ENCODE peak calls at places on chromosomes 6 and 20, in six cellular contexts. C is thoracic aorta, U is prostate gland, V is aorta, E is hepatocyte, P is heart right ventricle. D is an unnamed sample. For H3K27me3, the result is how much of the 10 kb centered on the place peaks cover.

GRCh38 chr6:100719883-100720682 is 161.0 kb downstream of the ASCC3 start:
- DNase-seq in P (no peak), E (peak), V (no peak), U (no peak), C (no peak), D (peak)

GRCh38 chr6:5050009-5050408 is 35.1 kb upstream of the PPP1R3G start:
- DNase-seq in C (no peak), E (no peak), U (no peak), V (no peak), P (no peak), D (no peak)

GRCh38 chr6:149094156-149094555 is 223.4 kb upstream of the TAB2 start:
- DNase-seq in E (no peak), C (no peak), P (no peak), U (no peak), V (no peak), D (peak)

GRCh38 chr6:11229267-11230043 is 3.0 kb downstream of the NEDD9 start:
- DNase-seq in P (no peak), E (peak), V (peak), C (no peak), U (peak), D (no peak)

GRCh38 chr6:52543262-52543661 is 33.6 kb downstream of the TRAM2 start:
- DNase-seq in P (no peak), C (no peak), V (no peak), E (no peak), U (no peak), D (no peak)

GRCh38 chr6:127547215-127547614 is 28.1 kb upstream of the MTCL3 start:
- DNase-seq in C (no peak), E (peak), U (no peak), V (no peak), P (no peak), D (peak)

GRCh38 chr6:63272397-63272796 is 47.4 kb downstream of the LGSN start:
- DNase-seq in U (no peak), E (peak), V (no peak), P (no peak), C (no peak), D (peak)

GRCh38 chr6:112202639-112203341 is 51.6 kb downstream of the LAMA4 start:
- DNase-seq in V (no peak), U (no peak), P (no peak), E (no peak), C (no peak), D (peak)

GRCh38 chr6:90186637-90187361 is 109.8 kb downstream of the BACH2 start:
- DNase-seq in E (no peak), C (no peak), U (no peak), V (no peak), P (no peak), D (no peak)

GRCh38 chr6:13362432-13362831 is 34.1 kb upstream of the TBC1D7 start:
- DNase-seq in E (no peak), C (no peak), U (no peak), P (no peak), V (no peak), D (no peak)

GRCh38 chr6:118867181-118867580 is 26.8 kb upstream of the ASF1A start:
- DNase-seq in C (no peak), V (no peak), U (no peak), E (no peak), P (no peak), D (no peak)

GRCh38 chr20:62501801-62502495 is 26.2 kb upstream of the GATA5 start:
- DNase-seq in C (no peak), V (peak), E (peak), P (no peak), U (no peak), D (peak)

GRCh38 chr6:129369737-129370136 is 340.2 kb downstream of the ARHGAP18 start:
- DNase-seq in P (no peak), U (no peak), E (no peak), C (no peak), V (no peak), D (no peak)

GRCh38 chr20:46139908-46140482 is 21.9 kb downstream of the CD40 start:
- DNase-seq in V (no peak), C (no peak), E (no peak), U (peak), P (no peak), D (no peak)

GRCh38 chr6:89413006-89413400 is 930 bp upstream of the RRAGD start:
- DNase-seq in C (no peak), U (peak), P (no peak), V (no peak), E (no peak), D (no peak)

GRCh38 chr6:36547646-36548400 is 544 bp upstream of the STK38 start:
- DNase-seq in V (no peak), E (no peak), P (no peak), C (no peak), U (no peak), D (no peak)
- H3K4me3 ChIP-seq in V (no peak), E (no peak), P (peak), C (peak), U (peak), D (peak)

DNA sequence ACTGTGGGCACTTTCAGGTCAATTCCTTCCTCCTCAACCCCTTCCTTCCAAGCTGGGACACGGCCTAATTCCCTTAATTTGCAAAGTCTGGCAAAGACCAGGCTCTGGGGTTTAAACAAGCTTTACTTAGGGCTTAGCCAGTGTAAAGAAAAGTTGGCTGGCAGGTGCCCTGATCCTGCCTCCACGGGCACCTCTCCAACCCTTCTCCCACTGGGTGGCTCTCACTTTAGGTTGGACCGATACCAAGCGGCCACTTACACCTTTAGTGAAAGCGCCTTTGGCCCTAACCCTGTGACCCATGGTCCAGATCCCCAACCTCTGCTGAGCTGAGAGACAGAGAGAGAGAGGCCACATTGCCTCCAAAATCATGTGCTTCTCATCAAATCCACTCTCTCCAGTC is 13.7 kb upstream of the MLN start:
- DNase-seq in C (no peak), E (no peak), U (no peak), V (no peak), P (no peak), D (no peak)
- H3K27me3 ChIP-seq in C (under half), E (under half), U (under half), V (under half), P (under half), D (half or more)

GRCh38 chr20:40809361-40809760 is 120.3 kb upstream of the MAFB start:
- DNase-seq in C (no peak), V (no peak), P (no peak), E (no peak), U (no peak), D (no peak)

GRCh38 chr20:40811660-40812414 is 122.8 kb upstream of the MAFB start:
- DNase-seq in U (no peak), P (no peak), E (no peak), V (no peak), C (no peak), D (no peak)

GRCh38 chr20:40810336-40810735 is 121.3 kb upstream of the MAFB start:
- DNase-seq in U (no peak), C (no peak), V (no peak), E (no peak), P (no peak), D (no peak)

GRCh38 chr20:40812415-40813212 is 123.6 kb upstream of the MAFB start:
- DNase-seq in E (no peak), C (no peak), V (no peak), U (no peak), P (no peak), D (no peak)

GRCh38 chr20:40811004-40811403 is 122.0 kb upstream of the MAFB start:
- DNase-seq in U (no peak), C (no peak), P (no peak), V (no peak), E (no peak), D (no peak)
- H3K4me3 ChIP-seq in U (no peak), C (no peak), P (no peak), V (no peak), E (no peak), D (no peak)

GRCh38 chr20:38601216-38602184 is at the start of gene ARHGAP40:
- DNase-seq in V (no peak), P (no peak), E (peak), C (no peak), U (peak), D (no peak)
- H3K27me3 ChIP-seq in V (under half), P (half or more), E (under half), C (under half), U (under half), D (half or more)

DNA sequence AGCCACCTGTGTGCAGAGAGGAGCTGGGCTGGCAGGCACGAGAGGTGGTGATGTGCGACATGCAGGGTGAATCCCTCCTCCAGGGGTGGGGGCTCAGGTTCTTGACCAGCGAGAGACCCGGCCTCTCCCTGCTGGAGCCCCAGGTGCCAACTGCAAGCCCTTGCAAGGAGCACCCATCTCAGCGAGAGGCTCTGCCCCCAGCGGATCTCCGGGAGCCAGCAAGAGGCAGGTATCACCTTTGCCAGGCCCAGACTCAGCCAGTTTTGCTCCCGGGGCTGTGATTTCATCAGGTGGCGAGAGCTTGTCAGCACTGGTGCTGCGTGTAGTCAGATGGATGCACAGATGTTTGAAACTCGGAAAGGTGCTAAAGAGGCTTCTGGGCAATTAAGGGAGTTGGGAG is 87.7 kb downstream of the TFAP2C start:
- DNase-seq in V (no peak), C (no peak), U (no peak), P (no peak), E (no peak), D (no peak)
- H3K4me3 ChIP-seq in V (no peak), C (no peak), U (no peak), P (no peak), E (no peak), D (no peak)

GRCh38 chr20:59602546-59603080 is 1.7 kb upstream of the PHACTR3 start:
- DNase-seq in P (no peak), E (no peak), C (no peak), V (no peak), U (no peak), D (no peak)

GRCh38 chr20:59605691-59606364 is 1.5 kb downstream of the PHACTR3 start:
- DNase-seq in V (no peak), C (no peak), U (no peak), P (no peak), E (no peak), D (no peak)

GRCh38 chr20:59603176-59603575 is 1.2 kb upstream of the PHACTR3 start:
- DNase-seq in C (no peak), V (no peak), E (no peak), U (no peak), P (no peak), D (no peak)

GRCh38 chr20:59604770-59605665 is 678 bp downstream of the PHACTR3 start:
- DNase-seq in V (no peak), E (peak), P (no peak), U (no peak), C (no peak), D (peak)

GRCh38 chr20:59603727-59604608 is at the start of gene PHACTR3:
- DNase-seq in E (peak), V (no peak), U (no peak), P (no peak), C (no peak), D (no peak)
- H3K27me3 ChIP-seq in E (half or more), V (under half), U (under half), P (half or more), C (under half), D (half or more)

DNA sequence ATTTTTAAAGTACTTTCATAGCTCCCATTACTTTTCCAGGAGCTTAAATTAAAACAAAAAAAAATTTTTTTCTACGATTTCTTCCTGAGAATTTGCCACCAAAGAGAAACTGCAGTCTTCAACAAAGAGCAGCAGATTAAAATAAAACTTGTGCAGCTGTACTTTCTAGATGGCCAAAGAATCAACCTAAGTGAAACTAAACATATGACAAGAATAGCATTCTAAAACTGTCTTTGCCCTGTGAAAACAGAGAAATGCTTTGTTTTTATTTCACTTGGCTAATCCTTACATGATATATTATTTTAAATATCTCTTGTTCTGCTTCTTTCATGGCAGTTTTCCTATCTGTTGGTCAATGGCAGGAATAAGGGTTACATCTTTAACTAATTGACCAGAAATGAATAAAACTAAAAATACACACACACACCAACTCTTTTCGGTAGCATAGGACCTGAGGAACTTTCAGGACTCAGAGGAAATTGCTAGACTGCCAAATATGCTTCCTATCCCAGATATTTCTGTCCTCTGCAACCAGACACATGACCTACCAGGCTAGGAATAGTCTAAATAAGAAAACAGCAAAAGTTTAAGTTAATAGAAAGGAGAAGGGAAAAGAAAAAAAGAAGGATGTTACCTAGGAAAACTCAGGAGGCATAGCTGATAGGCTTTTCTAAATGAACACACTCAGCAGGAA is 74.8 kb downstream of the MAP3K5 start:
- DNase-seq in E (no peak), P (no peak), C (no peak), U (no peak), V (no peak), D (peak)
- H3K4me3 ChIP-seq in E (no peak), P (peak), C (peak), U (no peak), V (no peak), D (peak)

D was measured in adipocyte.